ENCODE peak calls at places on chromosomes 2 and 18, in seven cellular contexts. O, Q, C, Z, I, A and B are unnamed samples.

GRCh38 chr2:128710770-128711169 is 392.1 kb upstream of the HS6ST1 start:
- DNase-seq in O (no peak), Q (no peak), C (no peak), Z (no peak), I (no peak), A (no peak), B (no peak)

GRCh38 chr2:240990726-240991377 is 7.6 kb upstream of the SNED1 start:
- DNase-seq in O (no peak), Q (no peak), C (no peak), Z (no peak), I (no peak), A (no peak), B (no peak)

GRCh38 chr2:150080115-150080514 is 407.4 kb downstream of the RND3 start:
- DNase-seq in O (no peak), Q (no peak), C (no peak), Z (no peak), I (peak), A (no peak), B (no peak)

GRCh38 chr2:192148620-192149321 is 46.0 kb downstream of the TMEFF2 start:
- DNase-seq in O (no peak), Q (no peak), C (no peak), Z (no peak), I (peak), A (no peak), B (no peak)

GRCh38 chr18:59448546-59448945 is 89.5 kb upstream of the LMAN1 start:
- DNase-seq in O (no peak), Q (no peak), C (no peak), Z (no peak), I (peak), A (no peak), B (no peak)

GRCh38 chr2:219228745-219229374 is 576 bp downstream of the ATG9A start:
- DNase-seq in O (no peak), Q (no peak), C (no peak), Z (no peak), I (no peak), A (no peak), B (peak)

GRCh38 chr2:47984041-47984440 is 77.7 kb upstream of the FBXO11 start:
- DNase-seq in O (no peak), Q (no peak), C (no peak), Z (no peak), I (peak), A (no peak), B (no peak)

GRCh38 chr2:213490087-213490486 is 205.8 kb downstream of the SPAG16 start:
- DNase-seq in O (no peak), Q (no peak), C (no peak), Z (no peak), I (no peak), A (no peak), B (no peak)

GRCh38 chr18:56870982-56871381 is 219.8 kb downstream of the WDR7 start:
- DNase-seq in O (no peak), Q (no peak), C (no peak), Z (no peak), I (no peak), A (no peak), B (no peak)

GRCh38 chr2:217837001-217837491 is 165.7 kb downstream of the TNS1 start:
- DNase-seq in O (no peak), Q (no peak), C (no peak), Z (no peak), I (peak), A (no peak), B (no peak)

GRCh38 chr2:146979746-146980145 is 865.1 kb upstream of the ACVR2A start:
- DNase-seq in O (no peak), Q (no peak), C (no peak), Z (no peak), I (no peak), A (no peak), B (no peak)

GRCh38 chr2:235807347-235807746 is 313.5 kb downstream of the AGAP1 start:
- DNase-seq in O (no peak), Q (no peak), C (no peak), Z (no peak), I (no peak), A (no peak), B (no peak)

GRCh38 chr2:67453365-67453764 is 56.2 kb downstream of the ETAA1 start:
- DNase-seq in O (no peak), Q (no peak), C (no peak), Z (no peak), I (peak), A (no peak), B (no peak)

GRCh38 chr2:226652388-226652787 is 147.2 kb downstream of the IRS1 start:
- DNase-seq in O (no peak), Q (no peak), C (no peak), Z (no peak), I (peak), A (no peak), B (no peak)

GRCh38 chr2:210539578-210540416 is 16.6 kb upstream of the CPS1 start:
- DNase-seq in O (no peak), Q (no peak), C (no peak), Z (no peak), I (no peak), A (no peak), B (no peak)

GRCh38 chr2:227325824-227326195 is 759 bp downstream of the MFF start:
- DNase-seq in O (no peak), Q (peak), C (no peak), Z (no peak), I (peak), A (no peak), B (no peak)

GRCh38 chr2:46811379-46812310 is 104.0 kb downstream of the MCFD2 start:
- DNase-seq in O (no peak), Q (no peak), C (no peak), Z (no peak), I (no peak), A (no peak), B (no peak)

GRCh38 chr2:9703085-9703641 is 72.4 kb upstream of the YWHAQ start:
- DNase-seq in O (peak), Q (peak), C (no peak), Z (peak), I (peak), A (peak), B (peak)

GRCh38 chr2:43133336-43133707 is 93.1 kb downstream of the ZFP36L2 start:
- DNase-seq in O (no peak), Q (peak), C (no peak), Z (no peak), I (no peak), A (no peak), B (no peak)

GRCh38 chr18:43001821-43002220 is 113.7 kb downstream of the RIT2 start:
- DNase-seq in O (no peak), Q (no peak), C (no peak), Z (no peak), I (peak), A (no peak), B (no peak)

GRCh38 chr18:76765649-76766048 is 56.7 kb upstream of the ZNF236 start:
- DNase-seq in O (no peak), Q (no peak), C (no peak), Z (no peak), I (peak), A (no peak), B (no peak)

GRCh38 chr2:160652236-160652635 is 158.6 kb upstream of the RBMS1 start:
- DNase-seq in O (peak), Q (peak), C (no peak), Z (no peak), I (peak), A (peak), B (no peak)

GRCh38 chr2:51013870-51014526 is 17.9 kb downstream of the NRXN1 start:
- DNase-seq in O (no peak), Q (no peak), C (no peak), Z (no peak), I (no peak), A (no peak), B (no peak)

GRCh38 chr2:224909885-224910517 is 132.3 kb downstream of the DOCK10 start:
- DNase-seq in O (no peak), Q (peak), C (no peak), Z (no peak), I (peak), A (no peak), B (peak)

GRCh38 chr2:83901322-83901721 is 557.8 kb downstream of the SUCLG1 start:
- DNase-seq in O (no peak), Q (no peak), C (no peak), Z (no peak), I (no peak), A (no peak), B (no peak)

GRCh38 chr2:26442707-26443106 is 35.2 kb downstream of the OTOF start:
- DNase-seq in O (no peak), Q (no peak), C (no peak), Z (no peak), I (no peak), A (no peak), B (no peak)

GRCh38 chr2:118223487-118224136 is 135.3 kb downstream of the INSIG2 start:
- DNase-seq in O (no peak), Q (no peak), C (peak), Z (no peak), I (no peak), A (no peak), B (no peak)

GRCh38 chr2:8544168-8544785 is 137.6 kb upstream of the ID2 start:
- DNase-seq in O (no peak), Q (no peak), C (no peak), Z (no peak), I (no peak), A (no peak), B (no peak)

GRCh38 chr18:30982285-30982992 is 60.1 kb downstream of the DSC3 start:
- DNase-seq in O (no peak), Q (no peak), C (no peak), Z (no peak), I (no peak), A (no peak), B (no peak)

GRCh38 chr2:188324067-188324466 is 32.4 kb downstream of the GULP1 start:
- DNase-seq in O (no peak), Q (no peak), C (no peak), Z (no peak), I (no peak), A (no peak), B (no peak)

GRCh38 chr2:135149251-135149650 is 97.2 kb downstream of the RAB3GAP1 start:
- DNase-seq in O (no peak), Q (no peak), C (no peak), Z (no peak), I (peak), A (no peak), B (no peak)

GRCh38 chr18:3649135-3649558 is 199.2 kb downstream of the TGIF1 start:
- DNase-seq in O (no peak), Q (no peak), C (no peak), Z (no peak), I (no peak), A (no peak), B (no peak)

GRCh38 chr2:101985101-101985792 is 6.5 kb upstream of the IL1R2 start:
- DNase-seq in O (no peak), Q (no peak), C (no peak), Z (no peak), I (no peak), A (no peak), B (no peak)

GRCh38 chr2:53520630-53520940 is 247.0 kb upstream of the CHAC2 start:
- DNase-seq in O (no peak), Q (no peak), C (no peak), Z (no peak), I (no peak), A (no peak), B (no peak)

GRCh38 chr2:12555012-12555645 is 161.6 kb upstream of the TRIB2 start:
- DNase-seq in O (no peak), Q (peak), C (no peak), Z (no peak), I (peak), A (peak), B (no peak)